ENCODE peak calls at places on chromosomes 7 and 10, in ten cellular contexts. Z is GM12878, H is transverse colon, Q is adrenal gland, A is A549, D is HCT116, P is H54, K is lower leg skin, T is erythroblast, E is body of pancreas. W is an unnamed sample.
A peak's percentile ranks its signal among the peaks of the same experiment; 100 is the strongest.

GRCh38 chr7:16315280-16315679 is 106.1 kb downstream of the CRPPA start:
- DNase-seq in Z (no peak), H (no peak), Q (no peak), A (no peak), D (no peak), P (no peak), K (no peak), T (no peak), E (no peak), W (no peak)

GRCh38 chr7:22801907-22802306 is 20.7 kb downstream of the TOMM7 start:
- DNase-seq in Z (no peak), H (no peak), Q (no peak), A (no peak), D (no peak), P (no peak), K (no peak), T (no peak), E (no peak), W (no peak)

GRCh38 chr7:2201686-2202360 is 30.9 kb downstream of the MAD1L1 start:
- DNase-seq in Z (no peak), H (no peak), Q (peak; percentile 5), A (no peak), D (no peak), P (no peak), K (no peak), T (no peak), E (no peak), W (peak; percentile 44)

GRCh38 chr7:102415685-102416225 is 17.6 kb upstream of the ORAI2 start:
- DNase-seq in Z (no peak), H (peak; percentile 38), Q (peak; percentile 64), A (no peak), D (no peak), P (no peak), K (no peak), T (peak; percentile 35), E (no peak), W (no peak)

GRCh38 chr10:58299580-58299979 is 30.6 kb downstream of the CISD1 start:
- DNase-seq in Z (no peak), H (peak; percentile 65), Q (peak; percentile 53), A (peak; percentile 62), D (peak; percentile 38), P (peak; percentile 28), K (peak; percentile 27), T (peak; percentile 72), E (peak; percentile 60), W (peak; percentile 36)

GRCh38 chr7:82745117-82745516 is 301.5 kb upstream of the CACNA2D1 start:
- DNase-seq in Z (no peak), H (no peak), Q (no peak), A (no peak), D (no peak), P (no peak), K (no peak), T (no peak), E (no peak), W (no peak)

GRCh38 chr7:123682690-123683089 is 27.0 kb downstream of the LMOD2 start:
- DNase-seq in Z (no peak), H (no peak), Q (no peak), A (peak; percentile 19), D (peak; percentile 23), P (no peak), K (no peak), T (peak; percentile 74), E (peak; percentile 30), W (no peak)

GRCh38 chr10:15238553-15239335 is 70.3 kb upstream of the NMT2 start:
- DNase-seq in Z (no peak), H (no peak), Q (no peak), A (no peak), D (no peak), P (no peak), K (no peak), T (no peak), E (no peak), W (no peak)

GRCh38 chr7:23710000-23710399 is at the start of gene STK31:
- DNase-seq in Z (no peak), H (no peak), Q (no peak), A (no peak), D (no peak), P (no peak), K (no peak), T (no peak), E (no peak), W (no peak)

GRCh38 chr7:17939670-17940301 is 508 bp downstream of the SNX13 start:
- DNase-seq in Z (no peak), H (peak; percentile 63), Q (peak; percentile 74), A (peak; percentile 50), D (no peak), P (peak; percentile 57), K (peak; percentile 49), T (peak; percentile 88), E (peak; percentile 50), W (peak; percentile 38)

GRCh38 chr10:24382979-24383663 is 174.2 kb downstream of the KIAA1217 start:
- DNase-seq in Z (no peak), H (peak; percentile 22), Q (peak; percentile 50), A (no peak), D (no peak), P (no peak), K (no peak), T (no peak), E (no peak), W (no peak)
- TF ChIP-seq POLR2A in Z (no peak), H (no peak), Q (no peak), A (no peak), D (no peak), P (no peak), K (no peak), T (no peak), E (no peak), W (no peak)

GRCh38 chr7:73954181-73954580 is 73.8 kb upstream of the ELN start:
- DNase-seq in Z (no peak), H (no peak), Q (no peak), A (no peak), D (no peak), P (no peak), K (no peak), T (no peak), E (no peak), W (no peak)

GRCh38 chr7:73960548-73960947 is 67.4 kb upstream of the ELN start:
- DNase-seq in Z (no peak), H (peak; percentile 80), Q (no peak), A (no peak), D (no peak), P (no peak), K (no peak), T (peak; percentile 42), E (no peak), W (no peak)

GRCh38 chr7:73952266-73952665 is 75.7 kb upstream of the ELN start:
- DNase-seq in Z (no peak), H (no peak), Q (no peak), A (no peak), D (no peak), P (no peak), K (no peak), T (no peak), E (no peak), W (no peak)

DNA sequence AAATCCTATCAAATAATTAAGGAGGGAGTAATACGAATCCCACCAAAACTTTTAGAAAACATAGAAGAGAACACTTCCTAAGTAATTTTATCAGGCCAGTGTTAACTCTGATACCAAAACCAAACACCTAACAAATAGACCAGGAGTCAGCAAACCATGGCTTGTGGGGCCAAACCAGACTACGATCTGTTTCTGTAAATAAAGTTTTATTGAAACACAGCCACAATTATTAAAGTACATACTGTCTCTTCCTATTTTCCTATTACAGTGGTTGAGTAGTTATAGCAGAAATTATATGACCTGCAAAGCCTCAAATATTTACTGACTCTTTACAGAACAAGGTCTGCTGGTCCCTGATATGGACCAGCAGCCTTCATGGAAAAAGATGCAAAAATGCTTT is 73.1 kb upstream of the ELN start:
- DNase-seq in Z (no peak), H (no peak), Q (no peak), A (no peak), D (no peak), P (no peak), K (no peak), T (no peak), E (no peak), W (no peak)
- TF ChIP-seq POLR2A in Z (no peak), H (no peak), Q (no peak), A (no peak), D (no peak), P (no peak), K (no peak), T (no peak), E (no peak), W (no peak)

GRCh38 chr10:99791831-99792230 is 9.4 kb downstream of the ABCC2 start:
- DNase-seq in Z (no peak), H (no peak), Q (no peak), A (no peak), D (no peak), P (no peak), K (no peak), T (no peak), E (no peak), W (no peak)

GRCh38 chr10:99787782-99788181 is 5.3 kb downstream of the ABCC2 start:
- DNase-seq in Z (no peak), H (no peak), Q (no peak), A (no peak), D (no peak), P (no peak), K (no peak), T (no peak), E (no peak), W (no peak)

GRCh38 chr10:99787303-99787702 is 4.9 kb downstream of the ABCC2 start:
- DNase-seq in Z (no peak), H (no peak), Q (no peak), A (no peak), D (no peak), P (no peak), K (no peak), T (no peak), E (no peak), W (no peak)

GRCh38 chr10:99785646-99786045 is 3.2 kb downstream of the ABCC2 start:
- DNase-seq in Z (no peak), H (no peak), Q (no peak), A (no peak), D (no peak), P (no peak), K (no peak), T (no peak), E (no peak), W (no peak)

DNA sequence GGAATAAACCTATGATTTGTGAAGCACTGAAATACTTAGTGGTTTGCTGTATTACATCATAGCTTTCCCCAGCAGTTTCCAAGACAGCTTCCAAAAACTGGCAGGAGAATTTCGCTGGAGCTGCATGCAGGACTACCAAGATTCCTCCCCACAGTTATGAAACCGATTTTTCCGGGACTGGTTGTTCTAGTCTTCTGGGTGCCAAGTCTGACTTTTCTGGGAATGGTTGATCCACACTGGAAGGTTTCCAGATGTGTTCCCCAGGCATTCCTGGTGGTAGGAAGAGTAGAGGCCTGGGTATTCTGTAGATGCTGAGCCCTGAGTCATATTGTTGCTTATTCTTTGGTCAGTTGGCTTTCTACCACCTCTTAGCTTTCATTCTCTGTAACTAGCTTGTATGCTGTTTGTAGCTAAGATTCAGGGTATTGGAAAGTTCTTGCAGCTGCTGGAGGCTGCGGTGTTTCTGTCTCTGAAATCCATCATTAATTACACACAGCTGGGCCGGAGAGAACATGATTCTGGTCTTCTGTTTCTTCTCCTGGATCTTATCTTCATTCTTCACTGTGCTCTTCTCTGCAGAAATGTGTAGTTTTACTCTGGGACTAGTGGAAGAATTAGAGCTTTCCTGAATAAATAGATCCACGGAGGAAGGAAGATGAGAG is 6.3 kb downstream of the ABCC2 start:
- DNase-seq in Z (no peak), H (peak; percentile 20), Q (no peak), A (no peak), D (no peak), P (no peak), K (peak; percentile 81), T (no peak), E (peak; percentile 50), W (peak; percentile 24)
- TF ChIP-seq POLR2A in Z (no peak), H (no peak), Q (no peak), A (no peak), D (no peak), P (no peak), K (no peak), T (no peak), E (no peak), W (no peak)

GRCh38 chr10:11328264-11329054 is 283.0 kb downstream of the USP6NL start:
- DNase-seq in Z (no peak), H (no peak), Q (no peak), A (no peak), D (no peak), P (no peak), K (no peak), T (no peak), E (no peak), W (no peak)
- TF ChIP-seq POLR2A in Z (peak; percentile 51), H (no peak), Q (no peak), A (no peak), D (no peak), P (no peak), K (no peak), T (no peak), E (no peak), W (no peak)